ENCODE peak calls at places on chromosome 1, in ten cellular contexts. B is tibial artery, Q is lower lobe of right lung, M is sigmoid colon, Z is stomach, R is upper lobe of right lung, Y is GM23338, I is mammary epithelial cell, E is A549, S is fibroblast of lung. D is an unnamed sample.

GRCh38 chr1:10170362-10170665 is 40.1 kb upstream of the KIF1B start:
- DNase-seq in B (no peak), Q (no peak), M (no peak), Z (no peak), R (no peak), Y (no peak), I (peak), E (no peak), S (no peak), D (no peak)

GRCh38 chr1:47996406-47997226 is 569 bp downstream of the TRABD2B start:
- DNase-seq in B (peak), Q (no peak), M (no peak), Z (no peak), R (no peak), Y (peak), I (no peak), E (no peak), S (no peak), D (no peak)

GRCh38 chr1:52056937-52057231 is 789 bp downstream of the BTF3L4 start:
- DNase-seq in B (no peak), Q (no peak), M (no peak), Z (no peak), R (no peak), Y (no peak), I (no peak), E (no peak), S (no peak), D (no peak)

GRCh38 chr1:47030170-47030805 is 6.8 kb downstream of the CYP4X1 start:
- DNase-seq in B (no peak), Q (no peak), M (no peak), Z (no peak), R (no peak), Y (no peak), I (peak), E (no peak), S (no peak), D (no peak)

GRCh38 chr1:52268372-52268771 is 97.6 kb downstream of the CC2D1B start:
- DNase-seq in B (peak), Q (no peak), M (no peak), Z (no peak), R (no peak), Y (peak), I (peak), E (no peak), S (peak), D (no peak)

GRCh38 chr1:125065092-125065820 is 3880.5 kb downstream of the SRGAP2C start:
- DNase-seq in B (no peak), Q (no peak), M (peak), Z (no peak), R (peak), Y (no peak), I (no peak), E (no peak), S (no peak), D (no peak)

GRCh38 chr1:27656157-27656893 is 15.7 kb downstream of the IFI6 start:
- DNase-seq in B (peak), Q (peak), M (peak), Z (no peak), R (peak), Y (peak), I (peak), E (no peak), S (peak), D (peak)

GRCh38 chr1:53906121-53906520 is 12.1 kb downstream of the DIO1 start:
- DNase-seq in B (no peak), Q (no peak), M (no peak), Z (no peak), R (no peak), Y (no peak), I (no peak), E (no peak), S (no peak), D (no peak)

GRCh38 chr1:8396083-8396911 is 78.4 kb downstream of the SLC45A1 start:
- DNase-seq in B (no peak), Q (no peak), M (no peak), Z (no peak), R (no peak), Y (peak), I (no peak), E (no peak), S (peak), D (no peak)

GRCh38 chr1:183633676-183634343 is 1.8 kb downstream of the ARPC5 start:
- DNase-seq in B (no peak), Q (no peak), M (no peak), Z (no peak), R (no peak), Y (peak), I (peak), E (peak), S (peak), D (no peak)

GRCh38 chr1:183634429-183635065 is 1.0 kb downstream of the ARPC5 start:
- DNase-seq in B (no peak), Q (no peak), M (no peak), Z (no peak), R (no peak), Y (no peak), I (no peak), E (no peak), S (no peak), D (no peak)

GRCh38 chr1:183632964-183633363 is 2.6 kb downstream of the ARPC5 start:
- DNase-seq in B (no peak), Q (no peak), M (no peak), Z (no peak), R (no peak), Y (no peak), I (no peak), E (no peak), S (no peak), D (no peak)

GRCh38 chr1:183630748-183631147 is 4.8 kb downstream of the ARPC5 start:
- DNase-seq in B (no peak), Q (no peak), M (no peak), Z (no peak), R (no peak), Y (no peak), I (no peak), E (no peak), S (peak), D (no peak)

GRCh38 chr1:183632087-183632486 is 3.5 kb downstream of the ARPC5 start:
- DNase-seq in B (no peak), Q (no peak), M (no peak), Z (no peak), R (no peak), Y (no peak), I (no peak), E (no peak), S (peak), D (no peak)
- H3K4me3 ChIP-seq in B (peak), Q (peak), M (peak), Z (no peak), R (peak), Y (peak), I (peak), E (peak), S (peak), D (no peak)

DNA sequence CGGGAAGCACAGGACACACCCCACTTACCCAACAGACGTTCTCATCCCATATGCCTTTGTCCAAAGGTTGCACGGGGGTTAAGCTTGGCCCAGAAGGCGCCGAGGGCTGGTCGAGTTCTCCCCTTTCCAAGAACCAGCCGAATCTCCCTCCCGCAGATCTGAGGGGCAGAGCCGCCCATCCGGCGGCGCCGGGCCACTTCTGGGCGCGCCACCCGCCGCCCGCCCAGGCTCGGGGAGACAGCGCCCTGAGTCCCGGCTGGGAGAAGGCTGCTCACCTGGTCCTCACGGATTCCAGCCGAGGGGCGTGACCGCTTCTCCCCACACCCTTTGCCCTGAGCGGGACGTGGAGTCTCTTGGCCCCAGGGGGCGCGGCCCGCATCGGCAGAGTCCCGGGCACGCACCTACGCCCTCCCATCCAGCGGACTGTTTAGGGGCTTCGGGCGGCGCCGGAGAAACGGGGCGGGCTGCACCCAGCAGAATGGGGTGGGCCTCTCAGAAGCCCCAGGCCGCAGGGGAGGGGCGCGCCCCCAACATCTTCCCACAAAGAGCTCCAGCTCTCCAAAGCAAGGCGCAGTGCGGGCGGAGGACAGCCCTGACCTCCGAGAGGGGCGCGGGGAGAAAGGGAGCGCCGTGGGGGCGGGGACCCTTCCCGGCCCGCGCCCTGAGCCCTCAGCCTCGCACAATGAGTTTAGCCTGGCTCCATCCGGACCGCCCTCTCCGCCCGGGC is 585 bp downstream of the GPR161 start:
- DNase-seq in B (peak), Q (peak), M (peak), Z (no peak), R (peak), Y (peak), I (peak), E (peak), S (peak), D (peak)
- H3K27ac ChIP-seq in B (peak), Q (peak), M (peak), Z (peak), R (peak), Y (no peak), I (peak), E (peak), S (peak), D (no peak)

DNA sequence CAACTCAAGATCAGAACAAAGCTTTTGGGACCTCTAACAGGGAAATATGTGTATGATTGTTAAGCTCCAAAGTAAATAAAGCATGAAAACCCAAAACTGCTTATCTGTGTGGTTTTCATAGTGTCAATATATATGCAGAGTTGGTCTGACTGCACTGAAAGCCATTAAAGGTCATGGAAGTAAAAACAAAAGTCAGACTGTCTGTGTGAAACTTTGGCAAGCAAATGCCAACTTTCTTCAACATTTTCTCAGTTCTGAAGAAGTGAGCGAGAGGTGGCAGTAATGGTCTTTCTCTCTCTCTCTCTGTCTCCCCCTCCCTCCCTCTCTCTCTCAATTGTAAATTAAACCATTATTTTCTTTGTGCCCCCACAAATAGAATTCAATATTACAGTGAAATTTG is 100.1 kb upstream of the S1PR1 start:
- DNase-seq in B (no peak), Q (no peak), M (no peak), Z (no peak), R (no peak), Y (peak), I (no peak), E (no peak), S (peak), D (no peak)
- TF ChIP-seq CTCF in B (no peak), Q (peak), M (no peak), Z (no peak), R (peak), Y (peak), I (peak), E (no peak), S (no peak), D (no peak)

DNA sequence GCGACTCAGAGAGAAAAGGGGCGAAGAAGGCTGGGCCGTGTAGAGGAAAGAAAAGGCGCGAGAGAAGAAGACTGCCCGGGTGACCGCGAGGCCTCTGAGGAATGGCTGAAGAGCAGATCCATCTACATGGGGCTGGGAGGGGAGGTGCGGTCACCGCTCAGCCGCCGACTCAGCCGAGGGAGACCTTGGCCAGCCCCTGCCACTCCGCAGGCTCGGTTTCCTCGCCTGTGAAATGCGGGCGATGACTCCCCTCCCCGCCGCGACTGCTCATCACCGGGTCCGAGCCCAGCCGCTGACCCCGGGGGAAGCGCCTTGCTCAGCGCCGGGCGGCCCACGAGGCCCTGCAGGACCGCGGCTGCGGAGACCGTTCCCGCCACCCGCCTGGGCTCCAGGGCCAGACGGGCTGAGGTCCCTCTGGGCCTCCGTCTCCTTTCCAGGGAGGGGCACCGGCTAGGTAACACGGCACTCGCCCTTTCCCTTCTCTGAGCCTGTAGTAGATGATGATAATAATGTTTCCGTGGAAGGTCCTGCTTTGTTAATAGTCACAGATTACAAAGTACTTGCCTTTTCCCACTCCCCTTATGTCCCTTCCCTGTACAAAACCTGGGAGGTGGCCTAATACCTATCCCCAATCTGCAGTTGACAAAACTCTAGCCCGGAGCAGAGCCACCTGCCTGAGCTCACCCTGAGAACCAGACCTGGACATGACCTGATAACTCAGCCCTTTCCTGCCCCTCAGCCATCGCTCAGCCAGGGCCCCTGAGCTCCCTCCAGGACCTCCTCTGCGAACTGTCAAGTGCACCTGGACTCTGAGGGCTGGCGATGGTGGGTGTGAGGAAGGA is 1.6 kb upstream of the BSND start:
- DNase-seq in B (no peak), Q (no peak), M (no peak), Z (no peak), R (no peak), Y (peak), I (no peak), E (no peak), S (peak), D (no peak)
- H3K4me3 ChIP-seq in B (no peak), Q (no peak), M (no peak), Z (peak), R (no peak), Y (peak), I (no peak), E (no peak), S (no peak), D (no peak)

GRCh38 chr1:180098242-180098995 is 56.2 kb upstream of the QSOX1 start:
- DNase-seq in B (no peak), Q (no peak), M (peak), Z (no peak), R (no peak), Y (no peak), I (peak), E (peak), S (peak), D (no peak)
- H3K27ac ChIP-seq in B (no peak), Q (peak), M (peak), Z (peak), R (peak), Y (no peak), I (no peak), E (peak), S (peak), D (no peak)

DNA sequence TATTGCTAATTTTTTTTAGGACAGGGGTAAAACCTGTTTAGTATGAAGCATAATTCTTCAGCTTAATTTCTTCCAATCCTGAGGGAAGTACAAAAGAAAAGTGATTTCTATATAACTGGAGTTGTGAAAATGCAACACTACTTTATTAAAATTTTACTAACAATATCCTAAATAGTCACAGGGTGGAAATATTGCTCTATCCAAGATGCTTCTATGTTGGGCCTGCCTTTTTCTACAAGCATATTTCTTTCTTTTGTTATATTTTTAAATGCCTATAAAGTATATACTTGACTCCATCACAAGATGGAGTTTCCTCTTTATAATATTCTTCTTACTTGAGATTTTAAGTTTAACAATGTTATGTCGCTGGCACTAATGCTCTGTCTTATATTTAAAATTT is 37.9 kb downstream of the DTL start:
- DNase-seq in B (no peak), Q (no peak), M (no peak), Z (no peak), R (no peak), Y (no peak), I (no peak), E (no peak), S (peak), D (no peak)
- TF ChIP-seq CTCF in B (no peak), Q (no peak), M (no peak), Z (no peak), R (no peak), Y (no peak), I (no peak), E (no peak), S (no peak), D (no peak)